ENCODE peak calls at places on chromosomes 5 and 9, in ten cellular contexts. E is T-helper 1 cell, F is AG10803, J is lower lobe of right lung, V is H4, T is ACHN, M is RWPE1, C is SIG-M5, U is aorta, R is ascending aorta. B is an unnamed sample.

GRCh38 chr5:90813392-90813791 is 254.8 kb downstream of the ADGRV1 start:
- DNase-seq in V (no peak), J (no peak), F (no peak), E (no peak), C (no peak), T (no peak), M (no peak), R (no peak), U (no peak), B (no peak)

GRCh38 chr9:99465231-99465891 is 243.3 kb downstream of the SEC61B start:
- DNase-seq in E (no peak), R (no peak), J (no peak), C (no peak), M (no peak), F (peak), T (no peak), U (no peak), V (no peak), B (peak)

GRCh38 chr9:15824310-15824709 is 271.5 kb downstream of the CCDC171 start:
- DNase-seq in F (no peak), R (no peak), V (peak), C (no peak), J (no peak), E (no peak), M (peak), U (no peak), T (peak), B (peak)

GRCh38 chr5:132500244-132500930 is 9.8 kb upstream of the IRF1 start:
- DNase-seq in U (no peak), F (no peak), R (no peak), E (no peak), J (no peak), C (no peak), M (no peak), T (no peak), V (peak), B (no peak)

GRCh38 chr5:134138416-134139376 is 24.2 kb downstream of the TCF7 start:
- DNase-seq in J (peak), V (no peak), M (peak), C (no peak), R (peak), E (no peak), U (no peak), F (peak), T (no peak), B (no peak)

GRCh38 chr5:43036409-43036808 is 3.7 kb downstream of the ANXA2R start:
- DNase-seq in T (no peak), U (no peak), E (no peak), M (no peak), C (no peak), J (no peak), F (no peak), V (no peak), R (no peak), B (no peak)

GRCh38 chr5:6432206-6432605 is 16.5 kb upstream of the UBE2QL1 start:
- DNase-seq in M (no peak), C (no peak), E (no peak), F (no peak), V (no peak), T (no peak), R (no peak), U (no peak), J (no peak), B (no peak)

GRCh38 chr5:132020568-132021339 is 9.3 kb upstream of the ACSL6 start:
- DNase-seq in V (no peak), R (no peak), E (no peak), M (no peak), T (no peak), J (no peak), F (no peak), C (no peak), U (peak), B (no peak)

GRCh38 chr9:75169623-75170022 is 81.3 kb downstream of the OSTF1 start:
- DNase-seq in T (no peak), C (no peak), M (peak), J (no peak), U (no peak), R (no peak), E (no peak), F (no peak), V (no peak), B (no peak)

GRCh38 chr9:129291041-129291501 is 113.0 kb upstream of the IER5L start:
- DNase-seq in F (no peak), U (no peak), M (no peak), V (no peak), C (no peak), R (no peak), E (no peak), T (no peak), J (peak), B (no peak)

GRCh38 chr9:72753261-72753893 is 199.5 kb downstream of the ALDH1A1 start:
- DNase-seq in U (no peak), R (no peak), M (peak), C (no peak), J (no peak), F (peak), T (peak), E (no peak), V (peak), B (no peak)

B was measured in fibroblast of gingiva.